ENCODE peak calls at places on chromosomes 3 and 15, in nine cellular contexts. I, F, G, U, B, C, L, O and M are unnamed samples.

GRCh38 chr3:193344471-193344870 is 34.1 kb downstream of the ATP13A5 start:
- DNase-seq in O (peak; percentile 44), U (no peak), B (no peak), C (no peak), G (no peak), I (no peak), F (no peak), L (no peak), M (no peak)

GRCh38 chr3:147397911-147398809 is 8.2 kb downstream of the ZIC4 start:
- DNase-seq in F (no peak), U (no peak), I (no peak), C (no peak), G (no peak), L (no peak), B (no peak), O (no peak), M (no peak)

GRCh38 chr15:97904196-97904572 is 56.3 kb upstream of the ARRDC4 start:
- DNase-seq in I (peak; percentile 55), U (peak; percentile 38), F (peak; percentile 80), O (peak; percentile 42), L (no peak), G (peak; percentile 75), C (peak; percentile 52), B (peak; percentile 92), M (peak; percentile 77)

GRCh38 chr3:41794748-41795589 is 166.9 kb downstream of the ULK4 start:
- DNase-seq in U (no peak), F (no peak), B (no peak), G (no peak), I (no peak), C (no peak), L (no peak), O (no peak), M (no peak)

GRCh38 chr3:185948292-185948691 is 10.5 kb upstream of the TRA2B start:
- DNase-seq in C (no peak), U (no peak), G (no peak), B (no peak), F (no peak), O (no peak), I (no peak), L (no peak), M (no peak)

GRCh38 chr15:65896231-65896630 is 26.9 kb downstream of the RAB11A start:
- DNase-seq in F (no peak), U (no peak), O (peak; percentile 25), L (no peak), I (no peak), G (no peak), B (no peak), C (no peak), M (no peak)

GRCh38 chr15:27833178-27833577 is 265.9 kb downstream of the OCA2 start:
- DNase-seq in U (no peak), G (no peak), B (no peak), L (no peak), F (no peak), I (no peak), O (no peak), C (no peak), M (no peak)

GRCh38 chr3:97485206-97485605 is 279.4 kb upstream of the ARL6 start:
- DNase-seq in U (no peak), I (no peak), G (no peak), B (no peak), F (no peak), C (no peak), L (no peak), O (no peak), M (no peak)

GRCh38 chr15:56236197-56236596 is 7.5 kb downstream of the RFX7 start:
- DNase-seq in L (no peak), B (no peak), F (no peak), U (no peak), G (no peak), C (no peak), I (no peak), O (no peak), M (no peak)

GRCh38 chr3:122560680-122561079 is 3.4 kb downstream of the PARP9 start:
- DNase-seq in I (peak; percentile 79), L (peak; percentile 57), F (no peak), G (peak; percentile 60), C (peak; percentile 71), U (peak; percentile 84), O (peak; percentile 58), B (peak; percentile 59), M (peak; percentile 65)

GRCh38 chr3:48845170-48845569 is 2.5 kb downstream of the PRKAR2A start:
- DNase-seq in B (no peak), C (peak; percentile 63), O (no peak), I (peak; percentile 35), L (no peak), U (no peak), G (peak; percentile 40), F (no peak), M (peak; percentile 35)

GRCh38 chr3:131733086-131733841 is 230.5 kb upstream of the MRPL3 start:
- DNase-seq in C (no peak), I (no peak), L (no peak), F (no peak), B (no peak), U (no peak), O (no peak), G (no peak), M (no peak)

GRCh38 chr15:100833432-100834389 is 45.9 kb upstream of the ALDH1A3 start:
- DNase-seq in G (no peak), C (no peak), I (no peak), L (no peak), O (peak; percentile 51), B (no peak), F (no peak), U (no peak), M (no peak)

GRCh38 chr3:170007031-170007663 is 30.6 kb upstream of the GPR160 start:
- DNase-seq in B (no peak), F (no peak), L (peak; percentile 1), U (no peak), I (no peak), O (peak; percentile 38), C (peak; percentile 32), G (peak; percentile 76), M (peak; percentile 12)

GRCh38 chr3:4235690-4236089 is 67.5 kb upstream of the SETMAR start:
- DNase-seq in G (no peak), C (no peak), B (no peak), U (no peak), L (no peak), I (no peak), F (no peak), O (no peak), M (no peak)

GRCh38 chr3:172591876-172592771 is 68.9 kb upstream of the TNFSF10 start:
- DNase-seq in O (no peak), B (no peak), G (no peak), L (peak; percentile 68), U (no peak), C (peak; percentile 25), I (no peak), F (no peak), M (peak; percentile 68)

GRCh38 chr15:31487811-31488436 is 161.3 kb downstream of the KLF13 start:
- DNase-seq in O (no peak), I (no peak), U (no peak), F (no peak), B (peak; percentile 57), L (no peak), G (peak; percentile 66), C (no peak), M (peak; percentile 22)

GRCh38 chr15:67039349-67040075 is 25.9 kb upstream of the SMAD3 start:
- DNase-seq in B (peak; percentile 70), C (no peak), G (no peak), O (no peak), U (no peak), F (no peak), L (no peak), I (no peak), M (peak; percentile 86)

GRCh38 chr3:119550090-119550910 is 9.1 kb downstream of the CD80 start:
- DNase-seq in F (no peak), U (no peak), B (no peak), O (no peak), L (no peak), C (no peak), G (no peak), I (no peak), M (no peak)

GRCh38 chr3:197749315-197749600 is 425 bp upstream of the FYTTD1 start:
- DNase-seq in B (no peak), U (peak; percentile 93), G (peak; percentile 29), F (no peak), I (peak; percentile 29), L (no peak), O (peak; percentile 63), C (peak; percentile 70), M (peak; percentile 48)

GRCh38 chr3:19886404-19886803 is 47.6 kb downstream of the EFHB start:
- DNase-seq in O (no peak), G (no peak), L (no peak), F (no peak), U (no peak), C (no peak), I (no peak), B (no peak), M (peak; percentile 58)

GRCh38 chr15:40894689-40895308 is 549 bp downstream of the VPS18 start:
- DNase-seq in L (peak; percentile 29), I (peak; percentile 15), O (no peak), C (peak; percentile 92), U (no peak), F (peak; percentile 72), B (peak; percentile 89), G (peak; percentile 70), M (peak; percentile 84)

GRCh38 chr3:169215461-169215860 is 448.1 kb downstream of the MECOM start:
- DNase-seq in O (no peak), U (no peak), B (no peak), F (no peak), G (no peak), I (no peak), C (no peak), L (no peak), M (no peak)

GRCh38 chr3:70992131-70992530 is 591.4 kb downstream of the FOXP1 start:
- DNase-seq in F (no peak), L (no peak), I (no peak), O (no peak), C (no peak), B (no peak), U (no peak), G (no peak), M (no peak)

GRCh38 chr3:36804295-36805055 is 40.1 kb upstream of the DCLK3 start:
- DNase-seq in B (no peak), G (no peak), C (no peak), I (no peak), F (no peak), O (no peak), U (peak; percentile 10), L (no peak), M (no peak)

GRCh38 chr15:87672309-87672897 is 584.1 kb downstream of the NTRK3 start:
- DNase-seq in L (no peak), U (peak; percentile 5), F (peak; percentile 50), G (peak; percentile 44), B (peak; percentile 69), I (peak; percentile 28), C (peak; percentile 50), O (peak; percentile 25), M (peak; percentile 57)